ENCODE peak calls at places on chromosomes 2 and 18, in eight cellular contexts. K is NCI-H748 treated with DMSO at 0.1 percent for 48 hours, Z is amniotic stem cell, U is mesothelial cell of epicardium, Y is T-cell, Q is smooth muscle cell of the brain vasculature, T is cerebellar cortex, W is GM13976. J is an unnamed sample.

GRCh38 chr18:22681912-22682311 is 251.2 kb upstream of the RBBP8 start:
- DNase-seq in U (no peak), Q (no peak), K (no peak), Z (no peak), Y (no peak), T (no peak), W (no peak), J (no peak)

GRCh38 chr2:157559461-157559860 is 69.2 kb downstream of the ACVR1C start:
- DNase-seq in K (no peak), Z (no peak), T (no peak), Y (no peak), Q (no peak), W (no peak), U (no peak), J (no peak)

GRCh38 chr2:142901778-142902177 is 24.3 kb downstream of the KYNU start:
- DNase-seq in Y (no peak), U (no peak), W (no peak), Q (no peak), T (no peak), Z (no peak), K (no peak), J (no peak)

GRCh38 chr2:171811229-171811628 is 82.8 kb downstream of the SLC25A12 start:
- DNase-seq in Y (no peak), T (peak; percentile 53), Q (no peak), W (peak; percentile 16), Z (no peak), U (no peak), K (peak; percentile 62), J (peak; percentile 11)

GRCh38 chr2:234377761-234378341 is 119.0 kb downstream of the ARL4C start:
- DNase-seq in Z (no peak), Q (no peak), T (no peak), Y (no peak), W (no peak), U (no peak), K (no peak), J (no peak)

GRCh38 chr2:176001281-176001902 is 675 bp downstream of the LNPK start:
- DNase-seq in U (peak; percentile 42), T (peak; percentile 63), W (peak; percentile 47), K (peak; percentile 74), Y (no peak), Z (peak; percentile 40), Q (no peak), J (peak; percentile 29)

GRCh38 chr18:69567813-69568488 is 167.3 kb downstream of the DOK6 start:
- DNase-seq in Y (no peak), U (no peak), W (no peak), Z (no peak), K (no peak), T (no peak), Q (no peak), J (no peak)

GRCh38 chr2:46679761-46680160 is 200.4 kb downstream of the TMEM247 start:
- DNase-seq in Z (peak; percentile 42), W (no peak), K (no peak), Q (no peak), U (no peak), Y (no peak), T (no peak), J (no peak)

GRCh38 chr2:17271401-17271800 is 246.8 kb downstream of the RAD51AP2 start:
- DNase-seq in T (no peak), K (no peak), Y (no peak), W (no peak), U (no peak), Q (no peak), Z (no peak), J (no peak)

GRCh38 chr2:219168932-219169331 is 897 bp downstream of the SLC23A3 start:
- DNase-seq in Y (no peak), W (no peak), Z (no peak), U (no peak), Q (no peak), T (no peak), K (no peak), J (no peak)

GRCh38 chr2:134154269-134154668 is 99.6 kb upstream of the MGAT5 start:
- DNase-seq in Y (no peak), W (peak; percentile 59), Q (no peak), T (no peak), U (no peak), K (no peak), Z (no peak), J (no peak)

GRCh38 chr18:79942786-79943607 is 8.5 kb downstream of the SLC66A2 start:
- DNase-seq in Y (no peak), Q (no peak), W (no peak), Z (no peak), U (no peak), T (no peak), K (no peak), J (no peak)

GRCh38 chr18:63368611-63369010 is 1.6 kb upstream of the KDSR start:
- DNase-seq in Z (no peak), Q (no peak), U (no peak), K (no peak), W (no peak), T (no peak), Y (no peak), J (no peak)

GRCh38 chr2:128437181-128437520 is 118.5 kb upstream of the HS6ST1 start:
- DNase-seq in Z (no peak), K (no peak), U (no peak), Q (no peak), Y (no peak), W (no peak), T (no peak), J (no peak)

GRCh38 chr2:180175736-180176135 is 168.6 kb upstream of the CWC22 start:
- DNase-seq in T (no peak), W (no peak), Y (no peak), U (no peak), Q (no peak), Z (no peak), K (no peak), J (no peak)

GRCh38 chr2:10252202-10252601 is 50.5 kb upstream of the HPCAL1 start:
- DNase-seq in K (no peak), Y (no peak), W (no peak), T (no peak), Q (no peak), Z (no peak), U (no peak), J (no peak)